ENCODE peak calls at places on chromosomes 7 and 10, in ten cellular contexts. C is dorsolateral prefrontal cortex, X is GM12878, O is neural crest cell, U is endothelial cell, G is GM23338, E is prostate gland, T is gastrocnemius medialis, F is foreskin fibroblast, R is left lung. A is an unnamed sample.

GRCh38 chr7:90657481-90657880 is 61.4 kb downstream of the CDK14 start:
- DNase-seq in C (no peak), X (no peak), O (no peak), U (no peak), G (no peak), E (no peak), T (no peak), F (no peak), R (no peak), A (no peak)

GRCh38 chr10:9244880-9245279 is 1190.4 kb downstream of the GATA3 start:
- DNase-seq in C (no peak), X (no peak), O (no peak), U (no peak), G (no peak), E (no peak), T (no peak), F (no peak), R (no peak), A (no peak)

GRCh38 chr7:159310457-159311171 is 165.9 kb upstream of the VIPR2 start:
- DNase-seq in C (no peak), X (no peak), O (no peak), U (no peak), G (no peak), E (no peak), T (no peak), F (no peak), R (no peak), A (no peak)

GRCh38 chr10:70101668-70102067 is 31.0 kb downstream of the AIFM2 start:
- DNase-seq in C (no peak), X (no peak), O (no peak), U (no peak), G (no peak), E (no peak), T (no peak), F (no peak), R (no peak), A (no peak)

GRCh38 chr10:341081-341740 is 206.0 kb downstream of the ZMYND11 start:
- DNase-seq in C (no peak), X (no peak), O (no peak), U (no peak), G (no peak), E (no peak), T (no peak), F (no peak), R (no peak), A (no peak)

GRCh38 chr7:45886931-45887667 is 1.2 kb upstream of the IGFBP1 start:
- DNase-seq in C (no peak), X (no peak), O (no peak), U (no peak), G (no peak), E (no peak), T (no peak), F (no peak), R (no peak), A (no peak)

GRCh38 chr7:66631471-66631870 is 2.8 kb downstream of the KCTD7 start:
- DNase-seq in C (no peak), X (no peak), O (no peak), U (no peak), G (no peak), E (no peak), T (no peak), F (no peak), R (no peak), A (no peak)

GRCh38 chr10:28241766-28242399 is 61.0 kb downstream of the MPP7 start:
- DNase-seq in C (no peak), X (peak), O (peak), U (peak), G (peak), E (peak), T (no peak), F (peak), R (no peak), A (peak)

GRCh38 chr7:34438436-34438835 is 219.6 kb upstream of the NPSR1 start:
- DNase-seq in C (no peak), X (no peak), O (no peak), U (no peak), G (no peak), E (no peak), T (no peak), F (no peak), R (no peak), A (no peak)

GRCh38 chr7:92717982-92718716 is 118.2 kb downstream of the CDK6 start:
- DNase-seq in C (peak), X (no peak), O (no peak), U (peak), G (no peak), E (peak), T (peak), F (no peak), R (no peak), A (peak)

GRCh38 chr10:88962336-88962735 is 9.8 kb upstream of the ACTA2 start:
- DNase-seq in C (no peak), X (no peak), O (no peak), U (no peak), G (no peak), E (no peak), T (no peak), F (no peak), R (no peak), A (no peak)

GRCh38 chr10:33722067-33722466 is 387.6 kb upstream of the NRP1 start:
- DNase-seq in C (no peak), X (no peak), O (no peak), U (no peak), G (peak), E (no peak), T (no peak), F (peak), R (no peak), A (no peak)

GRCh38 chr10:81874878-81875679 is at the start of gene NRG3:
- DNase-seq in C (no peak), X (no peak), O (peak), U (peak), G (peak), E (no peak), T (no peak), F (no peak), R (no peak), A (no peak)

GRCh38 chr10:71255817-71256660 is 43.7 kb downstream of the UNC5B start:
- DNase-seq in C (no peak), X (no peak), O (no peak), U (no peak), G (no peak), E (peak), T (no peak), F (peak), R (no peak), A (peak)

GRCh38 chr7:151759591-151760042 is 117.3 kb downstream of the PRKAG2 start:
- DNase-seq in C (no peak), X (no peak), O (peak), U (peak), G (peak), E (peak), T (no peak), F (peak), R (no peak), A (peak)

GRCh38 chr10:84310470-84310869 is 17.9 kb upstream of the CCSER2 start:
- DNase-seq in C (no peak), X (no peak), O (no peak), U (no peak), G (no peak), E (no peak), T (no peak), F (peak), R (no peak), A (no peak)

GRCh38 chr7:155763721-155764431 is 48.4 kb downstream of the SHH start:
- DNase-seq in C (no peak), X (no peak), O (no peak), U (peak), G (no peak), E (no peak), T (no peak), F (peak), R (no peak), A (no peak)

GRCh38 chr7:140364819-140365218 is 33.5 kb downstream of the SLC37A3 start:
- DNase-seq in C (no peak), X (no peak), O (no peak), U (no peak), G (no peak), E (no peak), T (no peak), F (no peak), R (no peak), A (no peak)

GRCh38 chr10:87734987-87735827 is 75.5 kb downstream of the PAPSS2 start:
- DNase-seq in C (no peak), X (no peak), O (peak), U (peak), G (peak), E (no peak), T (no peak), F (peak), R (no peak), A (peak)

GRCh38 chr10:20962165-20962564 is 65.1 kb upstream of the NEBL start:
- DNase-seq in C (no peak), X (no peak), O (no peak), U (no peak), G (no peak), E (no peak), T (no peak), F (no peak), R (no peak), A (no peak)

GRCh38 chr7:93004906-93005305 is 112.9 kb downstream of the SAMD9 start:
- DNase-seq in C (no peak), X (no peak), O (no peak), U (no peak), G (no peak), E (no peak), T (no peak), F (no peak), R (no peak), A (no peak)

GRCh38 chr10:5545778-5546710 is 21.3 kb downstream of the CALML3 start:
- DNase-seq in C (peak), X (no peak), O (no peak), U (no peak), G (no peak), E (peak), T (no peak), F (peak), R (peak), A (peak)

GRCh38 chr10:127527320-127527719 is 21.8 kb upstream of the NPS start:
- DNase-seq in C (no peak), X (no peak), O (no peak), U (no peak), G (no peak), E (no peak), T (no peak), F (no peak), R (no peak), A (no peak)

GRCh38 chr10:127525686-127526085 is 23.4 kb upstream of the NPS start:
- DNase-seq in C (no peak), X (no peak), O (no peak), U (no peak), G (no peak), E (no peak), T (no peak), F (no peak), R (no peak), A (no peak)

GRCh38 chr10:127522298-127522697 is 26.8 kb upstream of the NPS start:
- DNase-seq in C (no peak), X (no peak), O (no peak), U (no peak), G (no peak), E (no peak), T (no peak), F (no peak), R (no peak), A (no peak)

GRCh38 chr10:127524869-127525268 is 24.2 kb upstream of the NPS start:
- DNase-seq in C (no peak), X (no peak), O (no peak), U (no peak), G (no peak), E (no peak), T (no peak), F (peak), R (no peak), A (no peak)

GRCh38 chr10:127524229-127524628 is 24.9 kb upstream of the NPS start:
- DNase-seq in C (no peak), X (no peak), O (no peak), U (no peak), G (peak), E (no peak), T (no peak), F (no peak), R (no peak), A (no peak)
- TF ChIP-seq CTCF in C (no peak), X (peak), O (peak), U (peak), G (peak), E (no peak), T (no peak), F (no peak), R (no peak), A (no peak)

GRCh38 chr7:137718360-137718759 is 128.4 kb downstream of the DGKI start:
- DNase-seq in C (no peak), X (no peak), O (no peak), U (no peak), G (no peak), E (no peak), T (no peak), F (no peak), R (no peak), A (no peak)

GRCh38 chr7:137717045-137717444 is 129.7 kb downstream of the DGKI start:
- DNase-seq in C (no peak), X (no peak), O (no peak), U (no peak), G (no peak), E (no peak), T (no peak), F (no peak), R (no peak), A (no peak)

GRCh38 chr7:137715546-137715945 is 131.2 kb downstream of the DGKI start:
- DNase-seq in C (no peak), X (no peak), O (no peak), U (no peak), G (no peak), E (no peak), T (no peak), F (peak), R (no peak), A (no peak)

GRCh38 chr7:137716061-137716460 is 130.7 kb downstream of the DGKI start:
- DNase-seq in C (no peak), X (no peak), O (no peak), U (no peak), G (no peak), E (no peak), T (no peak), F (no peak), R (no peak), A (no peak)

GRCh38 chr7:137717811-137718271 is 128.9 kb downstream of the DGKI start:
- DNase-seq in C (no peak), X (peak), O (no peak), U (no peak), G (peak), E (no peak), T (no peak), F (no peak), R (no peak), A (peak)
- TF ChIP-seq CTCF in C (no peak), X (no peak), O (no peak), U (no peak), G (no peak), E (no peak), T (no peak), F (no peak), R (no peak), A (no peak)

DNA sequence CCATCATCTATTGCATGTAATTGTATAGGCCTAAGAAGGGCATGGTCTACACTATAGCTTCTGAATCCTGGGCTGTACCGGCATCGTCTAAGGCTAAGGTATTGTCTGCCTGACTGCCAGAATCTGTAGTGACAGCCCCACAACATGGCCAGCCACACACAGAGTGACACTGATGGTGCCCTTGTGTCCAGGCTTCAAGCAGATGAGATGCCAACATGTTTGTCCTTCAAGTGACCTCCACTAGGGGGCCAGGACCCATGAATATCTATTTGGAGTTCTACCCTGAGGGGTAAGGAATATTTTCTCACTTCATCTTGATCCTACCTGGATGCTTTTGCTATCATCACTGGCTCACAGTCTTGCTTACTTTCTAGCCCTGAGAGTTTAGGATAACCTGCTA is 1.5 kb downstream of the CYP3A7 start:
- DNase-seq in C (no peak), X (no peak), O (no peak), U (peak), G (peak), E (no peak), T (no peak), F (no peak), R (no peak), A (no peak)
- TF ChIP-seq CTCF in C (no peak), X (peak), O (peak), U (peak), G (peak), E (no peak), T (no peak), F (peak), R (no peak), A (no peak)

DNA sequence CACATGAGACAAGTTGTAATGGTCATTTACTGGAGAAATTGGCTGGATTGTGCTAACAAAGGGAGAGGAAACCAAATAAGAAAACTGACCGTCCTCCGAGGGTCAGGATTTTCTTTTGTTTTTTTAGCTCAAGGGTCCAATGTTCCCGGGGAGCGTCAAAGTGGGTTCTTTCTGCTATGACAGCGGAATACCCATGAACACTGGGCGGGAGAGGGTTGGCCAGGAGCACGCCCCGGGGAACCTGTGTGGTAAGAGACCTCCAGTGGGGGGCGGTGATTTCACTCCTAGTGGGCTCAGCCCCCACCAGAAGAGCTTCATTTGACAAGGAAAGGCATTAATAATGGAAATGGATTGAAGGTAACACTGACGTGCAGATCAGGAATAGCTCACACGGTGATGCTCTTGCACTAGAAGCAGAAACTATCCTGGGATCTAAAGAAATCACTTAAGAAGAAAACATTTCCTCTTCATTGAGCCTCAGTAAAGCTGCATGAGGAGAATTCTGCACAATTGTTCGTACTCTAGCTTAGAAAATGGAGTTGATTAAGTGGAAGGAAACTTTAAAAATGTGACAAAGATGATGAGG is 627.0 kb downstream of the SUGCT start:
- DNase-seq in C (no peak), X (no peak), O (no peak), U (no peak), G (peak), E (no peak), T (no peak), F (no peak), R (no peak), A (no peak)
- TF ChIP-seq CTCF in C (no peak), X (no peak), O (no peak), U (no peak), G (peak), E (no peak), T (no peak), F (peak), R (no peak), A (peak)